ENCODE peak calls at places on chromosomes 13 and 19, in seven cellular contexts. M is psoas muscle; O is mucosa of descending colon; Q is breast epithelium; R is HCT116; P is endodermal cell; L is CD8-positive, alpha-beta T cell. K is an unnamed sample. For H3K4me1, the result is how much of the 10 kb centered on the place peaks cover.

GRCh38 chr13:114099191-114099590 is 33.2 kb downstream of the RASA3 start:
- DNase-seq in M (peak), O (peak), Q (no peak), R (peak), P (peak), L (no peak), K (peak)

GRCh38 chr19:7645159-7645558 is 8.2 kb downstream of the STXBP2 start:
- DNase-seq in M (no peak), O (peak), Q (no peak), R (no peak), P (no peak), L (no peak), K (no peak)

GRCh38 chr19:32363632-32364031 is 18.2 kb downstream of the ZNF507 start:
- DNase-seq in M (no peak), O (no peak), Q (no peak), R (no peak), P (no peak), L (no peak), K (no peak)

GRCh38 chr19:48867922-48868195 is 558 bp downstream of the PLEKHA4 start:
- DNase-seq in M (no peak), O (no peak), Q (no peak), R (no peak), P (no peak), L (no peak), K (no peak)

GRCh38 chr19:10748195-10748923 is 30.5 kb downstream of the DNM2 start:
- DNase-seq in M (no peak), O (peak), Q (no peak), R (no peak), P (no peak), L (no peak), K (no peak)

GRCh38 chr13:53137777-53138176 is 109.2 kb downstream of the OLFM4 start:
- DNase-seq in M (no peak), O (no peak), Q (no peak), R (no peak), P (no peak), L (no peak), K (peak)

GRCh38 chr19:29311391-29311790 is 98.4 kb upstream of the UQCRFS1 start:
- DNase-seq in M (no peak), O (no peak), Q (no peak), R (no peak), P (peak), L (no peak), K (no peak)

GRCh38 chr13:77698211-77699058 is 948 bp downstream of the SLAIN1 start:
- DNase-seq in M (peak), O (peak), Q (no peak), R (no peak), P (peak), L (peak), K (peak)

GRCh38 chr19:2488405-2488941 is 12.5 kb downstream of the GADD45B start:
- DNase-seq in M (no peak), O (peak), Q (no peak), R (no peak), P (no peak), L (no peak), K (peak)
- H3K4me3 ChIP-seq in M (peak), O (no peak), Q (peak), R (no peak), P (no peak), L (peak), K (peak)

GRCh38 chr19:55809381-55810058 is 22.3 kb downstream of the NLRP11 start:
- DNase-seq in M (peak), O (peak), Q (no peak), R (peak), P (peak), L (peak), K (peak)
- TF ChIP-seq CTCF in M (no peak), O (peak), Q (no peak), R (peak), P (peak), L (peak), K (no peak)

GRCh38 chr19:16368385-16369305 is 44.0 kb downstream of the KLF2 start:
- DNase-seq in M (no peak), O (no peak), Q (no peak), R (no peak), P (no peak), L (peak), K (no peak)

GRCh38 chr19:16367269-16367683 is 42.6 kb downstream of the KLF2 start:
- DNase-seq in M (no peak), O (no peak), Q (no peak), R (no peak), P (no peak), L (peak), K (no peak)

GRCh38 chr19:16369664-16370576 is 45.3 kb downstream of the KLF2 start:
- DNase-seq in M (no peak), O (no peak), Q (no peak), R (no peak), P (no peak), L (peak), K (no peak)

GRCh38 chr19:16370671-16371391 is 46.2 kb downstream of the KLF2 start:
- DNase-seq in M (no peak), O (no peak), Q (no peak), R (no peak), P (no peak), L (peak), K (no peak)

DNA sequence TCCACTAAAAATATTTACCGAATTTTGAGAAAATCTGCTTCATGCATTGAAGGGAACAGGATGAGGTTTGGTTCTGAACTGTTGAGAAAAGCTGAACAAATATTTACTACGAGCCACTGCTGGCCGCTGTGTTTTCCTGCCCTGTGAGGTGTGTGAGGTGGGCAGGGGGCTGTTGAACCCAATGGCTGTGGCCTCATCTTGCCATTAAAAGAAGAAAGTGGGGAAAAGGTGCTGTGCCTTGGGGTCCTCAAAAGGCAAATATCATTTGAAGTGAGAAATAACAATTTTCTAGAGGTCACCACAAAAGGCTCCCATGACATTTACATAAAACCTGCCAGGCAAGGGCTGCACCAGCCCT is 44.7 kb downstream of the KLF2 start:
- DNase-seq in M (no peak), O (no peak), Q (no peak), R (no peak), P (no peak), L (no peak), K (no peak)
- H3K4me1 ChIP-seq in M (under half), O (under half), Q (under half), R (under half), P (under half), L (half or more), K (under half)

GRCh38 chr13:20908714-20909497 is 6.4 kb upstream of the XPO4 start:
- DNase-seq in M (no peak), O (no peak), Q (no peak), R (no peak), P (no peak), L (no peak), K (no peak)

GRCh38 chr13:20911037-20911436 is 8.5 kb upstream of the XPO4 start:
- DNase-seq in M (no peak), O (no peak), Q (no peak), R (no peak), P (no peak), L (no peak), K (no peak)
- H3K4me3 ChIP-seq in M (no peak), O (no peak), Q (no peak), R (no peak), P (no peak), L (no peak), K (no peak)

GRCh38 chr13:44052843-44053607 is 173.3 kb downstream of the LACC1 start:
- DNase-seq in M (no peak), O (no peak), Q (peak), R (no peak), P (peak), L (no peak), K (peak)
- TF ChIP-seq CTCF in M (no peak), O (no peak), Q (no peak), R (no peak), P (peak), L (no peak), K (no peak)

GRCh38 chr19:866769-867300 is 7.4 kb downstream of the CFD start:
- DNase-seq in M (no peak), O (no peak), Q (no peak), R (no peak), P (peak), L (no peak), K (no peak)
- H3K4me1 ChIP-seq in M (under half), O (under half), Q (under half), R (under half), P (under half), L (under half), K (under half)

GRCh38 chr13:36130168-36130541 is 1.0 kb downstream of the DCLK1 start:
- DNase-seq in M (no peak), O (no peak), Q (no peak), R (no peak), P (no peak), L (no peak), K (no peak)
- H3K4me3 ChIP-seq in M (peak), O (no peak), Q (peak), R (no peak), P (peak), L (no peak), K (no peak)

GRCh38 chr13:40777957-40778235 is 6.9 kb upstream of the MRPS31 start:
- DNase-seq in M (no peak), O (no peak), Q (no peak), R (no peak), P (no peak), L (no peak), K (no peak)

GRCh38 chr13:40779049-40779448 is 8.1 kb upstream of the MRPS31 start:
- DNase-seq in M (no peak), O (no peak), Q (no peak), R (no peak), P (peak), L (no peak), K (no peak)

GRCh38 chr13:40781717-40782116 is 7.7 kb upstream of the SLC25A15 start:
- DNase-seq in M (no peak), O (no peak), Q (no peak), R (no peak), P (no peak), L (no peak), K (no peak)

GRCh38 chr13:40779796-40780285 is 8.9 kb upstream of the MRPS31 start:
- DNase-seq in M (no peak), O (no peak), Q (no peak), R (no peak), P (no peak), L (no peak), K (peak)

DNA sequence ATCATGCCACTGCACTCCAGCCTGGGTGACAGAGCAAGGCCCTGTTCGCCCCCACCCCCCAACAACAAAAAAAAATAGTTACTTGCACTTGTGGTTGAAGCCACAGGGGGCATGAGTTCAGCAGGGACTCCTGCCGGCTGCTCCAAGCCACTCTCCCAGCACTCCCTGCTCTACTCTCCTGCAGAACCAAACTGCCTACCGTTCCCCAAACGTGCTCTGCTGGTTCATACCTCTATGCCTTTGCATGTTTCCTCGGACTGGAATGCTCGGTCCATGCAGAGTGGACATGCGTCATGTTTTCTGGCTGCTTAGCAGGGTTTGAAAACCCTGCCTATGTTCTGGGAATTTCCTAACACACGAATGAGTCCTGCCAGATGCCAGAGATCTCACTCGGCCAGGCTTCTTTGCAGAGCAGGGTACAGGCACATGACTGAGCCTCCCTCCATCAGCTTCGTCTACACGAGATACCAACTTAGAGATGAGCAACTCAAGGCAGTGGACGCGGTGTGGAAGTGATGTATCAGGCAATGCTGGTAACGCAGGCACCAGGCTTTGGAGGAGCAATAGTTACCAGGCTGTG is 8.5 kb upstream of the SLC25A15 start:
- DNase-seq in M (no peak), O (no peak), Q (no peak), R (peak), P (peak), L (no peak), K (no peak)
- TF ChIP-seq CTCF in M (no peak), O (no peak), Q (no peak), R (peak), P (peak), L (no peak), K (no peak)